ENCODE peak calls at places on chromosomes 5 and 9, in nine cellular contexts. One of them, this sample, is unnamed.

GRCh38 chr5:143168171-143168681 is 235.3 kb downstream of the NR3C1 start:
- DNase-seq in HEK293T: no peak
- DNase-seq in endodermal cell: no peak
- DNase-seq in CD4-positive, CD25-positive, alpha-beta regulatory T cell: no peak
- DNase-seq in progenitor cell of endocrine pancreas: no peak
- DNase-seq in Calu3: no peak
- DNase-seq in Daoy: no peak
- DNase-seq in GM04504: no peak
- DNase-seq in astrocyte: no peak
- DNase-seq in this sample: no peak

GRCh38 chr9:93650448-93650847 is 74.1 kb downstream of the PHF2 start:
- DNase-seq in HEK293T: no peak
- DNase-seq in endodermal cell: peak; percentile 22
- DNase-seq in CD4-positive, CD25-positive, alpha-beta regulatory T cell: no peak
- DNase-seq in progenitor cell of endocrine pancreas: no peak
- DNase-seq in Calu3: no peak
- DNase-seq in Daoy: no peak
- DNase-seq in GM04504: no peak
- DNase-seq in astrocyte: no peak
- DNase-seq in this sample: no peak

GRCh38 chr5:149802008-149802407 is 71.9 kb downstream of the PPARGC1B start:
- DNase-seq in HEK293T: no peak
- DNase-seq in endodermal cell: no peak
- DNase-seq in CD4-positive, CD25-positive, alpha-beta regulatory T cell: no peak
- DNase-seq in progenitor cell of endocrine pancreas: no peak
- DNase-seq in Calu3: no peak
- DNase-seq in Daoy: no peak
- DNase-seq in GM04504: no peak
- DNase-seq in astrocyte: no peak
- DNase-seq in this sample: no peak

GRCh38 chr5:116442095-116442534 is 132.5 kb downstream of the SEMA6A start:
- DNase-seq in HEK293T: no peak
- DNase-seq in endodermal cell: peak; percentile 77
- DNase-seq in CD4-positive, CD25-positive, alpha-beta regulatory T cell: no peak
- DNase-seq in progenitor cell of endocrine pancreas: no peak
- DNase-seq in Calu3: peak; percentile 87
- DNase-seq in Daoy: peak; percentile 91
- DNase-seq in GM04504: no peak
- DNase-seq in astrocyte: peak; percentile 58
- DNase-seq in this sample: peak; percentile 66

GRCh38 chr5:1519631-1520141 is 4.1 kb downstream of the LPCAT1 start:
- DNase-seq in HEK293T: no peak
- DNase-seq in endodermal cell: peak; percentile 33
- DNase-seq in CD4-positive, CD25-positive, alpha-beta regulatory T cell: no peak
- DNase-seq in progenitor cell of endocrine pancreas: no peak
- DNase-seq in Calu3: no peak
- DNase-seq in Daoy: no peak
- DNase-seq in GM04504: no peak
- DNase-seq in astrocyte: no peak
- DNase-seq in this sample: no peak

GRCh38 chr5:43839218-43839617 is 236.2 kb downstream of the NNT start:
- DNase-seq in HEK293T: no peak
- DNase-seq in endodermal cell: no peak
- DNase-seq in CD4-positive, CD25-positive, alpha-beta regulatory T cell: no peak
- DNase-seq in progenitor cell of endocrine pancreas: no peak
- DNase-seq in Calu3: no peak
- DNase-seq in Daoy: no peak
- DNase-seq in GM04504: peak; percentile 82
- DNase-seq in astrocyte: peak; percentile 52
- DNase-seq in this sample: peak; percentile 19

GRCh38 chr5:103209065-103209464 is 49.5 kb upstream of the MACIR start:
- DNase-seq in HEK293T: no peak
- DNase-seq in endodermal cell: no peak
- DNase-seq in CD4-positive, CD25-positive, alpha-beta regulatory T cell: no peak
- DNase-seq in progenitor cell of endocrine pancreas: no peak
- DNase-seq in Calu3: no peak
- DNase-seq in Daoy: no peak
- DNase-seq in GM04504: no peak
- DNase-seq in astrocyte: no peak
- DNase-seq in this sample: no peak

GRCh38 chr5:88657166-88657565 is 225.8 kb downstream of the MEF2C start:
- DNase-seq in HEK293T: no peak
- DNase-seq in endodermal cell: no peak
- DNase-seq in CD4-positive, CD25-positive, alpha-beta regulatory T cell: no peak
- DNase-seq in progenitor cell of endocrine pancreas: no peak
- DNase-seq in Calu3: no peak
- DNase-seq in Daoy: no peak
- DNase-seq in GM04504: no peak
- DNase-seq in astrocyte: peak; percentile 5
- DNase-seq in this sample: no peak

GRCh38 chr5:57494104-57495098 is 11.8 kb upstream of the ACTBL2 start:
- DNase-seq in HEK293T: peak; percentile 15
- DNase-seq in endodermal cell: peak; percentile 63
- DNase-seq in CD4-positive, CD25-positive, alpha-beta regulatory T cell: no peak
- DNase-seq in progenitor cell of endocrine pancreas: no peak
- DNase-seq in Calu3: peak; percentile 93
- DNase-seq in Daoy: peak; percentile 99
- DNase-seq in GM04504: peak; percentile 89
- DNase-seq in astrocyte: peak; percentile 99
- DNase-seq in this sample: peak; percentile 64

GRCh38 chr5:123089572-123089970 is 530 bp downstream of the PRDM6 start:
- DNase-seq in HEK293T: peak; percentile 43
- DNase-seq in endodermal cell: peak; percentile 87
- DNase-seq in CD4-positive, CD25-positive, alpha-beta regulatory T cell: no peak
- DNase-seq in progenitor cell of endocrine pancreas: no peak
- DNase-seq in Calu3: peak; percentile 49
- DNase-seq in Daoy: peak; percentile 64
- DNase-seq in GM04504: no peak
- DNase-seq in astrocyte: no peak
- DNase-seq in this sample: no peak

GRCh38 chr5:82364497-82364896 is 86.3 kb upstream of the RPS23 start:
- DNase-seq in HEK293T: peak; percentile 31
- DNase-seq in endodermal cell: peak; percentile 60
- DNase-seq in CD4-positive, CD25-positive, alpha-beta regulatory T cell: no peak
- DNase-seq in progenitor cell of endocrine pancreas: no peak
- DNase-seq in Calu3: peak; percentile 53
- DNase-seq in Daoy: peak; percentile 56
- DNase-seq in GM04504: peak; percentile 47
- DNase-seq in astrocyte: peak; percentile 50
- DNase-seq in this sample: no peak

GRCh38 chr5:101142102-101142501 is 239.0 kb upstream of the ST8SIA4 start:
- DNase-seq in HEK293T: no peak
- DNase-seq in endodermal cell: no peak
- DNase-seq in CD4-positive, CD25-positive, alpha-beta regulatory T cell: no peak
- DNase-seq in progenitor cell of endocrine pancreas: no peak
- DNase-seq in Calu3: no peak
- DNase-seq in Daoy: no peak
- DNase-seq in GM04504: no peak
- DNase-seq in astrocyte: no peak
- DNase-seq in this sample: no peak

GRCh38 chr9:129225815-129226214 is 47.8 kb upstream of the IER5L start:
- DNase-seq in HEK293T: no peak
- DNase-seq in endodermal cell: peak; percentile 89
- DNase-seq in CD4-positive, CD25-positive, alpha-beta regulatory T cell: peak; percentile 72
- DNase-seq in progenitor cell of endocrine pancreas: no peak
- DNase-seq in Calu3: peak; percentile 64
- DNase-seq in Daoy: no peak
- DNase-seq in GM04504: no peak
- DNase-seq in astrocyte: peak; percentile 91
- DNase-seq in this sample: peak; percentile 65

GRCh38 chr9:4997196-4997595 is 12.1 kb downstream of the JAK2 start:
- DNase-seq in HEK293T: no peak
- DNase-seq in endodermal cell: no peak
- DNase-seq in CD4-positive, CD25-positive, alpha-beta regulatory T cell: no peak
- DNase-seq in progenitor cell of endocrine pancreas: no peak
- DNase-seq in Calu3: no peak
- DNase-seq in Daoy: no peak
- DNase-seq in GM04504: no peak
- DNase-seq in astrocyte: no peak
- DNase-seq in this sample: no peak

GRCh38 chr5:141651728-141652105 is 499 bp upstream of the FCHSD1 start:
- DNase-seq in HEK293T: no peak
- DNase-seq in endodermal cell: no peak
- DNase-seq in CD4-positive, CD25-positive, alpha-beta regulatory T cell: no peak
- DNase-seq in progenitor cell of endocrine pancreas: no peak
- DNase-seq in Calu3: no peak
- DNase-seq in Daoy: no peak
- DNase-seq in GM04504: no peak
- DNase-seq in astrocyte: no peak
- DNase-seq in this sample: no peak

GRCh38 chr9:37776328-37776727 is 8.5 kb downstream of the EXOSC3 start:
- DNase-seq in HEK293T: no peak
- DNase-seq in endodermal cell: no peak
- DNase-seq in CD4-positive, CD25-positive, alpha-beta regulatory T cell: no peak
- DNase-seq in progenitor cell of endocrine pancreas: no peak
- DNase-seq in Calu3: no peak
- DNase-seq in Daoy: peak; percentile 56
- DNase-seq in GM04504: no peak
- DNase-seq in astrocyte: peak; percentile 50
- DNase-seq in this sample: no peak

GRCh38 chr5:149002053-149002452 is 60.8 kb downstream of the SH3TC2 start:
- DNase-seq in HEK293T: no peak
- DNase-seq in endodermal cell: peak; percentile 84
- DNase-seq in CD4-positive, CD25-positive, alpha-beta regulatory T cell: no peak
- DNase-seq in progenitor cell of endocrine pancreas: peak; percentile 36
- DNase-seq in Calu3: peak; percentile 82
- DNase-seq in Daoy: peak; percentile 99
- DNase-seq in GM04504: peak; percentile 98
- DNase-seq in astrocyte: peak; percentile 100
- DNase-seq in this sample: no peak

GRCh38 chr9:90966475-90967150 is 165.0 kb downstream of the SYK start:
- DNase-seq in HEK293T: no peak
- DNase-seq in endodermal cell: peak; percentile 41
- DNase-seq in CD4-positive, CD25-positive, alpha-beta regulatory T cell: no peak
- DNase-seq in progenitor cell of endocrine pancreas: no peak
- DNase-seq in Calu3: no peak
- DNase-seq in Daoy: peak; percentile 30
- DNase-seq in GM04504: no peak
- DNase-seq in astrocyte: peak; percentile 78
- DNase-seq in this sample: no peak

GRCh38 chr5:21236896-21237830 is 1249.2 kb upstream of the CDH18 start:
- DNase-seq in HEK293T: no peak
- DNase-seq in endodermal cell: no peak
- DNase-seq in CD4-positive, CD25-positive, alpha-beta regulatory T cell: no peak
- DNase-seq in progenitor cell of endocrine pancreas: no peak
- DNase-seq in Calu3: no peak
- DNase-seq in Daoy: no peak
- DNase-seq in GM04504: no peak
- DNase-seq in astrocyte: peak; percentile 70
- DNase-seq in this sample: no peak

GRCh38 chr5:1255081-1255561 is 29.9 kb downstream of the SLC6A18 start:
- DNase-seq in HEK293T: no peak
- DNase-seq in endodermal cell: no peak
- DNase-seq in CD4-positive, CD25-positive, alpha-beta regulatory T cell: peak; percentile 72
- DNase-seq in progenitor cell of endocrine pancreas: no peak
- DNase-seq in Calu3: no peak
- DNase-seq in Daoy: no peak
- DNase-seq in GM04504: no peak
- DNase-seq in astrocyte: no peak
- DNase-seq in this sample: no peak

GRCh38 chr9:91720746-91721705 is 229.0 kb downstream of the ROR2 start:
- DNase-seq in HEK293T: no peak
- DNase-seq in endodermal cell: peak; percentile 71
- DNase-seq in CD4-positive, CD25-positive, alpha-beta regulatory T cell: no peak
- DNase-seq in progenitor cell of endocrine pancreas: no peak
- DNase-seq in Calu3: no peak
- DNase-seq in Daoy: no peak
- DNase-seq in GM04504: no peak
- DNase-seq in astrocyte: no peak
- DNase-seq in this sample: no peak

GRCh38 chr9:129401623-129402340 is 219.1 kb downstream of the C9orf50 start:
- DNase-seq in HEK293T: no peak
- DNase-seq in endodermal cell: no peak
- DNase-seq in CD4-positive, CD25-positive, alpha-beta regulatory T cell: no peak
- DNase-seq in progenitor cell of endocrine pancreas: no peak
- DNase-seq in Calu3: no peak
- DNase-seq in Daoy: no peak
- DNase-seq in GM04504: no peak
- DNase-seq in astrocyte: peak; percentile 18
- DNase-seq in this sample: no peak

GRCh38 chr5:73640861-73641320 is 14.9 kb downstream of the ARHGEF28 start:
- DNase-seq in HEK293T: no peak
- DNase-seq in endodermal cell: no peak
- DNase-seq in CD4-positive, CD25-positive, alpha-beta regulatory T cell: no peak
- DNase-seq in progenitor cell of endocrine pancreas: no peak
- DNase-seq in Calu3: no peak
- DNase-seq in Daoy: peak; percentile 66
- DNase-seq in GM04504: no peak
- DNase-seq in astrocyte: peak; percentile 90
- DNase-seq in this sample: no peak

GRCh38 chr9:78210841-78211301 is 25.0 kb upstream of the CEP78 start:
- DNase-seq in HEK293T: no peak
- DNase-seq in endodermal cell: no peak
- DNase-seq in CD4-positive, CD25-positive, alpha-beta regulatory T cell: peak; percentile 51
- DNase-seq in progenitor cell of endocrine pancreas: no peak
- DNase-seq in Calu3: no peak
- DNase-seq in Daoy: no peak
- DNase-seq in GM04504: no peak
- DNase-seq in astrocyte: no peak
- DNase-seq in this sample: no peak